ENCODE peak calls at places on chromosomes 6 and 20, in four cellular contexts. D, A, H and Z are unnamed samples.

GRCh38 chr6:72689107-72689954 is 67.5 kb downstream of the KCNQ5 start:
- DNase-seq in H (no peak), A (peak; percentile 96), D (no peak), Z (no peak)

GRCh38 chr6:26350858-26351543 is 14.0 kb upstream of the BTN3A2 start:
- DNase-seq in D (no peak), H (no peak), A (no peak), Z (no peak)

GRCh38 chr20:25090492-25091429 is 8.8 kb upstream of the VSX1 start:
- DNase-seq in H (no peak), A (peak; percentile 27), D (peak; percentile 38), Z (no peak)

GRCh38 chr20:58267389-58268215 is 39.1 kb upstream of the ANKRD60 start:
- DNase-seq in A (no peak), H (no peak), D (no peak), Z (no peak)

GRCh38 chr6:7111095-7111690 is 3.4 kb downstream of the RREB1 start:
- DNase-seq in H (no peak), A (no peak), D (no peak), Z (no peak)

GRCh38 chr6:3231213-3232016 is 4.0 kb upstream of the TUBB2B start:
- DNase-seq in A (no peak), D (peak; percentile 83), H (peak; percentile 80), Z (peak; percentile 66)

GRCh38 chr20:64271636-64272035 is 16.1 kb downstream of the PCMTD2 start:
- DNase-seq in D (no peak), H (no peak), A (no peak), Z (no peak)

GRCh38 chr20:45347936-45348809 is at the start of gene SDC4:
- DNase-seq in A (no peak), D (peak; percentile 63), H (no peak), Z (no peak)

GRCh38 chr6:34574647-34575293 is 18.6 kb upstream of the SPDEF start:
- DNase-seq in D (no peak), A (no peak), H (no peak), Z (no peak)

GRCh38 chr6:133241901-133242760 is 974 bp downstream of the EYA4 start:
- DNase-seq in H (no peak), D (no peak), A (no peak), Z (no peak)

GRCh38 chr20:840858-841567 is 7.5 kb downstream of the FAM110A start:
- DNase-seq in A (no peak), D (peak; percentile 72), H (peak; percentile 33), Z (no peak)

GRCh38 chr20:6530254-6530653 is 237.2 kb upstream of the BMP2 start:
- DNase-seq in H (no peak), D (no peak), A (no peak), Z (no peak)

GRCh38 chr20:43448748-43449535 is 8.8 kb upstream of the SRSF6 start:
- DNase-seq in D (peak; percentile 60), A (peak; percentile 13), H (peak; percentile 70), Z (no peak)
- H3K4me1 ChIP-seq in D (no peaks in the 10 kb centered on the region), A (no peaks in the 10 kb centered on the region), H (peaks cover 65% of the 10 kb centered on the region), Z (peaks cover 3% of the 10 kb centered on the region)

DNA sequence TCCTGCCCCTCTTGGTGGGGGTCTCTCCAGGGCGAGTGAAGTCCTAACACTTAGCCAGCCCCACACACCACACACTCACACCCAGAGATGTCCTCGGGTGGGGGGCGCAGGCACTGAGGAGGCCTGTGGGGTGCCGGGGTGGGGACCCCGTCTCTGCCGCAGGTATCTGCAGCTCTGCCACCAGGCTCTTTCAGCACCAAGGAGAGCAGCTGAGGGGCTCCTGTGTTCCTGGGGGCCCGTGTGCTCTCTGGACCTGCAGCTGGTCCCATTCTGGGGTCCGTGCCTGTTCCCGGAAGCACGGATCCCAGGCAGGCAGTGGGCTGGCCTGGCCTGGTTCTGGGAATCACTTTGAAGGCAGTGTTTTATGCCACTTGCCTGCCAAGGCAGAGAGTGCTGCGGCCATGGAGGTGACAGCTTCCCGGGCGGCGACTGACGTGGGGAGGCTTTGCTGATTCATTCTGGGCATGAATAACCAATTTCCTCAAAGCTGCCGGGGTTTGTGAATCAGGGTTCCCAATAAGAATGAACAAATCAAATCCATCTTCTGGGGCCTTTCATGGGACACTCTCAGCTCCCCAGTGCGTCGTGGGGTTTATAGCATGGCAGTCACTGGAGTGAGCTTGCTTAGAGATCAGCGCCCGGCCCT is 54.4 kb upstream of the SLCO4A1 start:
- DNase-seq in H (no peak), A (no peak), D (peak; percentile 72), Z (no peak)
- TF ChIP-seq SUZ12 in H (no peak), A (no peak), D (no peak), Z (no peak)

DNA sequence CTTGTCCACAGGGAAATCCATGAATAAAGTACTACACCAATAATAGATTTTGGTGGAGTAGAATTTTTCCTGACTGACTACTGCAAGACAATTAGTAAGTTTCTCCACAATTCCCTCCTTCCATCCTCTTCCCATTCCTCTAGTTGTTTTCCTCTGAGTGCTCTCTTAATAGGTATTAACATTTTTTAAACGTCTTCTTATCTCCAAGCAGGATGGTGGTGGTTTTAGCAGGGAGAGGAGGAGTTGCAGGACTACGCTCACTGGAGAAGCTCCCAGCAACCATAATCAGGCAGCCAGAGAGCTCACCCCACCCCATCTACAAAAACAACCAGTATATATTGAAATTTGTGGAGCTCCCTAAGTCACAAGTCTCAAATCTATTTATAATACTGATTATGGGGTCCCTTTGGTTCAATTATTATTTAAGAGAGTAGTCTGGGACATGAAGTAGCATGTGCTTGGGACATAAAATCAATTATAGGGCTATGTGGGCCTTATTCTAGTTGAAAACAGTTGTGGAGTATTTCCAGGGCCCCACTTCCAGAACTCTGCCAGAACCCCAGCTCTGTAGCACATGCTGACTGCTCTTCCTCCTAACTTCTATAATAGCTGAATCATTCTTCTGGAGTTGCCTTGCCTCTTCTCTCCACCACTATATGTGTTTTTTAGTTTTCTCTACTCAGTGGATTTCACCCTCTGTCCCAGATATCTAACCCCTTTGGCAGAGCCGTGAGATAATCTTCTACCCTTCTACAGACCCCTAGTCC is 49.8 kb downstream of the MYB start:
- DNase-seq in D (no peak), A (no peak), H (no peak), Z (no peak)
- H3K4me1 ChIP-seq in D (no peaks in the 10 kb centered on the region), A (peaks cover 40% of the 10 kb centered on the region), H (no peaks in the 10 kb centered on the region), Z (no peaks in the 10 kb centered on the region)

DNA sequence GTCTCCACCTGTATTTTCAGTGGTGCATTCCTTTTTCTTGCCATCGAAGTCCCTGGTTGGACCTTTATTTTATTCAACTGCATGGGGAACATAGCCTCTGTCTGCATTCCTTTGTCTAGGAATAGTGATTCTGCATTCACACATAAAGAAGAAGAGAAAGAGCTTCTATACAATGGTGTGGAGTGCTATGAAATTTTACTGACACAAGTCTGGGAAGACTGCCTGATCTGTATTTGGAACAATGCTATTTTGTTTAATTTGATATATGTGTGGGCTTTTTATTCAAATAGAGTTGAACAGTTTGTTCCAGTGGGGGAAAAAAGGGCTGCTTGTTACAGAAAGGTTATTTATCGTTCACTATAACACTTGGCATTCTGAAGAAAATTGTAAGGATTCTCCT is 375.7 kb upstream of the POU3F2 start:
- DNase-seq in H (no peak), A (no peak), D (no peak), Z (no peak)
- TF ChIP-seq SUZ12 in H (no peak), A (no peak), D (no peak), Z (no peak)

GRCh38 chr6:52509281-52510212 is 67.3 kb downstream of the TRAM2 start:
- DNase-seq in D (no peak), A (no peak), H (no peak), Z (no peak)
- H3K4me1 ChIP-seq in D (peaks cover 14% of the 10 kb centered on the region), A (no peaks in the 10 kb centered on the region), H (peaks cover 23% of the 10 kb centered on the region), Z (peaks cover 5% of the 10 kb centered on the region)

GRCh38 chr6:144285548-144285797 is 338 bp downstream of the UTRN start:
- DNase-seq in A (no peak), H (no peak), D (no peak), Z (no peak)
- TF ChIP-seq SUZ12 in A (no peak), H (no peak), D (no peak), Z (no peak)